ENCODE peak calls at places on chromosome 17, in eight cellular contexts. Y is ACHN; N is sciatic nerve; I is effector memory CD4-positive, alpha-beta T cell; C is amniotic stem cell; S is activated naive CD4-positive, alpha-beta T cell; V is SHP77; K is hippocampal formation. G is an unnamed sample.

GRCh38 chr17:82328141-82328993 is 5.2 kb downstream of the SECTM1 start:
- DNase-seq in N (no peak), V (no peak), Y (no peak), S (no peak), I (no peak), K (no peak), C (no peak), G (no peak)

GRCh38 chr17:77353684-77354419 is 213.1 kb downstream of the SEC14L1 start:
- DNase-seq in N (peak), Y (no peak), C (no peak), I (no peak), K (no peak), V (no peak), S (no peak), G (no peak)

GRCh38 chr17:79633937-79634813 is 23.3 kb upstream of the RBFOX3 start:
- DNase-seq in S (no peak), Y (no peak), I (no peak), C (no peak), N (peak), K (no peak), V (no peak), G (no peak)

GRCh38 chr17:18319604-18320256 is 4.6 kb downstream of the SMCR8 start:
- DNase-seq in K (peak), C (peak), N (no peak), S (no peak), Y (peak), V (peak), I (no peak), G (no peak)

GRCh38 chr17:79011451-79012147 is 2.0 kb upstream of the CANT1 start:
- DNase-seq in N (peak), K (no peak), V (no peak), I (no peak), S (no peak), C (no peak), Y (no peak), G (no peak)

GRCh38 chr17:78890111-78890897 is 12.7 kb downstream of the CEP295NL start:
- DNase-seq in S (no peak), K (peak), Y (no peak), N (no peak), C (no peak), I (peak), V (no peak), G (peak)

GRCh38 chr17:75549246-75550138 is 24.0 kb downstream of the LLGL2 start:
- DNase-seq in N (no peak), V (peak), C (no peak), I (no peak), Y (no peak), K (no peak), S (no peak), G (no peak)

GRCh38 chr17:27609606-27610303 is 21.2 kb upstream of the LGALS9 start:
- DNase-seq in K (peak), N (no peak), C (no peak), V (no peak), I (no peak), Y (peak), S (no peak), G (no peak)

GRCh38 chr17:62965149-62965648 is 836 bp upstream of the TANC2 start:
- DNase-seq in Y (no peak), V (no peak), I (peak), C (no peak), K (no peak), N (no peak), S (peak), G (no peak)

GRCh38 chr17:30548189-30548588 is 71.0 kb downstream of the GOSR1 start:
- DNase-seq in S (no peak), C (no peak), K (no peak), I (no peak), V (no peak), N (no peak), Y (no peak), G (no peak)

GRCh38 chr17:82772026-82772425 is 20.2 kb downstream of the TBCD start:
- DNase-seq in C (no peak), V (no peak), Y (peak), N (no peak), I (no peak), K (no peak), S (no peak), G (no peak)

GRCh38 chr17:75487351-75488070 is 27.8 kb downstream of the CASKIN2 start:
- DNase-seq in S (peak), V (no peak), C (no peak), I (no peak), K (no peak), N (no peak), Y (no peak), G (peak)

GRCh38 chr17:40331743-40332641 is 23.0 kb downstream of the RARA start:
- DNase-seq in I (no peak), Y (peak), N (peak), S (no peak), V (peak), K (peak), C (no peak), G (no peak)

GRCh38 chr17:45320349-45320930 is 3.6 kb upstream of the MAP3K14 start:
- DNase-seq in C (no peak), Y (no peak), I (no peak), N (no peak), V (no peak), S (no peak), K (no peak), G (no peak)

GRCh38 chr17:1515640-1516402 is 591 bp downstream of the INPP5K start:
- DNase-seq in I (peak), V (peak), Y (peak), K (peak), S (peak), N (no peak), C (peak), G (peak)

GRCh38 chr17:4446326-4447051 is 12.7 kb downstream of the SPNS3 start:
- DNase-seq in Y (no peak), C (no peak), I (no peak), V (no peak), S (no peak), N (no peak), K (no peak), G (no peak)

GRCh38 chr17:79002796-79003593 is 6.6 kb downstream of the CANT1 start:
- DNase-seq in N (peak), Y (no peak), I (no peak), S (no peak), K (no peak), C (no peak), V (no peak), G (no peak)

GRCh38 chr17:37089998-37090397 is 141.2 kb downstream of the AATF start:
- DNase-seq in Y (no peak), K (no peak), S (no peak), N (no peak), V (no peak), C (no peak), I (peak), G (no peak)

GRCh38 chr17:81419333-81419885 is 24.2 kb downstream of the BAHCC1 start:
- DNase-seq in N (peak), S (no peak), V (peak), I (no peak), C (peak), Y (peak), K (no peak), G (no peak)

GRCh38 chr17:72383053-72383847 is 262.4 kb downstream of the SOX9 start:
- DNase-seq in S (no peak), N (peak), K (no peak), V (no peak), Y (no peak), C (no peak), I (no peak), G (no peak)

GRCh38 chr17:8698142-8699050 is 46.2 kb downstream of the CCDC42 start:
- DNase-seq in C (no peak), V (no peak), Y (no peak), S (no peak), K (no peak), N (peak), I (no peak), G (no peak)

GRCh38 chr17:46989637-46990431 is 10.8 kb upstream of the RPRML start:
- DNase-seq in I (no peak), V (no peak), Y (no peak), S (no peak), C (no peak), N (no peak), K (no peak), G (no peak)

GRCh38 chr17:60968266-60968665 is 290.6 kb downstream of the BCAS3 start:
- DNase-seq in S (no peak), N (no peak), K (no peak), V (no peak), C (no peak), Y (no peak), I (no peak), G (no peak)

G was measured in GM06990.